ENCODE peak calls at places on chromosome 5, in seven cellular contexts. D is IMR-90; V is neural crest cell; Y is CD4-positive, alpha-beta T cell; K is stimulated activated CD4-positive, alpha-beta T cell treated with anti-CD3 and anti-CD28 coated beads, Interleukin-1b, Interleukin-23, amount 100 ng/mL, for 4 hours; X is GM23248; F is dorsolateral prefrontal cortex. I is an unnamed sample.

GRCh38 chr5:73387630-73388370 is 60.8 kb downstream of the FOXD1 start:
- DNase-seq in V (no peak), K (no peak), X (no peak), D (peak; percentile 48), Y (peak; percentile 30), F (no peak), I (no peak)

GRCh38 chr5:25418978-25419377 is 774.2 kb upstream of the CDH10 start:
- DNase-seq in V (no peak), F (no peak), X (no peak), D (no peak), Y (no peak), K (no peak), I (no peak)

GRCh38 chr5:147956064-147956841 is 49.9 kb upstream of the C5orf46 start:
- DNase-seq in K (no peak), Y (no peak), D (no peak), V (no peak), F (no peak), X (no peak), I (no peak)

GRCh38 chr5:65355301-65355700 is 126.4 kb downstream of the ADAMTS6 start:
- DNase-seq in D (peak; percentile 4), Y (no peak), X (no peak), K (no peak), V (no peak), F (no peak), I (no peak)

GRCh38 chr5:169954786-169955185 is 25.5 kb downstream of the INSYN2B start:
- DNase-seq in F (no peak), D (no peak), K (no peak), X (no peak), Y (no peak), V (no peak), I (no peak)

GRCh38 chr5:66554211-66554610 is 42.0 kb upstream of the MAST4 start:
- DNase-seq in Y (no peak), V (no peak), K (no peak), D (no peak), X (peak; percentile 63), F (no peak), I (no peak)

GRCh38 chr5:43042626-43043399 is 2.7 kb upstream of the ANXA2R start:
- DNase-seq in X (peak; percentile 86), Y (peak; percentile 40), V (peak; percentile 47), D (peak; percentile 70), F (no peak), K (no peak), I (peak; percentile 67)

GRCh38 chr5:67221487-67222242 is 25.1 kb upstream of the CD180 start:
- DNase-seq in D (no peak), V (no peak), Y (no peak), X (no peak), F (no peak), K (no peak), I (no peak)

GRCh38 chr5:95809414-95809960 is 13.0 kb downstream of the GLRX start:
- DNase-seq in F (no peak), K (no peak), X (peak; percentile 69), Y (no peak), D (peak; percentile 52), V (no peak), I (no peak)

GRCh38 chr5:58453326-58453725 is 6.6 kb downstream of the PLK2 start:
- DNase-seq in K (no peak), V (no peak), X (no peak), F (no peak), D (no peak), Y (no peak), I (no peak)

I was measured in H1.